ENCODE peak calls at places on chromosomes 12 and 14, in ten cellular contexts. M, L, G, Q, X, K, B, I, U and C are unnamed samples.

GRCh38 chr14:101412741-101413140 is 148.6 kb upstream of the DIO3 start:
- DNase-seq in M (no peak), L (no peak), G (no peak), Q (no peak), X (no peak), K (no peak), B (no peak), I (peak), U (no peak), C (no peak)

GRCh38 chr14:94945615-94946014 is 175.7 kb upstream of the GSC start:
- DNase-seq in M (no peak), L (no peak), G (no peak), Q (no peak), X (no peak), K (no peak), B (no peak), I (no peak), U (no peak), C (no peak)

GRCh38 chr12:754238-754816 is 1.9 kb downstream of the WNK1 start:
- DNase-seq in M (peak), L (no peak), G (no peak), Q (peak), X (peak), K (no peak), B (peak), I (peak), U (peak), C (peak)

GRCh38 chr12:121533391-121534090 is 47.3 kb downstream of the KDM2B start:
- DNase-seq in M (no peak), L (no peak), G (no peak), Q (no peak), X (no peak), K (no peak), B (no peak), I (no peak), U (no peak), C (no peak)

GRCh38 chr12:46659844-46660243 is 166.0 kb downstream of the SLC38A4 start:
- DNase-seq in M (peak), L (no peak), G (no peak), Q (no peak), X (peak), K (no peak), B (no peak), I (no peak), U (no peak), C (no peak)

GRCh38 chr14:49598182-49598478 is 610 bp upstream of the LRR1 start:
- DNase-seq in M (no peak), L (peak), G (no peak), Q (no peak), X (peak), K (no peak), B (no peak), I (no peak), U (no peak), C (no peak)

GRCh38 chr14:75559451-75560187 is 18.8 kb upstream of the FLVCR2 start:
- DNase-seq in M (peak), L (peak), G (no peak), Q (no peak), X (peak), K (no peak), B (no peak), I (peak), U (no peak), C (peak)

GRCh38 chr12:132559652-132560420 is 50.5 kb downstream of the LRCOL1 start:
- DNase-seq in M (peak), L (peak), G (no peak), Q (no peak), X (peak), K (no peak), B (no peak), I (peak), U (peak), C (no peak)

GRCh38 chr14:61103541-61104339 is 122.7 kb downstream of the SLC38A6 start:
- DNase-seq in M (peak), L (no peak), G (no peak), Q (peak), X (peak), K (peak), B (peak), I (peak), U (no peak), C (peak)

GRCh38 chr14:90552465-90553297 is 155.9 kb downstream of the CALM1 start:
- DNase-seq in M (no peak), L (no peak), G (no peak), Q (no peak), X (no peak), K (no peak), B (no peak), I (no peak), U (no peak), C (no peak)

GRCh38 chr12:51976376-51977160 is 25.1 kb downstream of the ACVR1B start:
- DNase-seq in M (peak), L (no peak), G (no peak), Q (no peak), X (peak), K (no peak), B (no peak), I (peak), U (no peak), C (peak)

GRCh38 chr14:79831198-79831890 is 380.0 kb downstream of the DIO2 start:
- DNase-seq in M (peak), L (no peak), G (no peak), Q (no peak), X (no peak), K (no peak), B (peak), I (no peak), U (no peak), C (no peak)

GRCh38 chr12:72271401-72271740 is 799 bp upstream of the TRHDE start:
- DNase-seq in M (peak), L (no peak), G (no peak), Q (no peak), X (no peak), K (peak), B (peak), I (peak), U (no peak), C (no peak)

GRCh38 chr14:22122227-22123187 is 448.9 kb upstream of the OR4E1 start:
- DNase-seq in M (peak), L (no peak), G (no peak), Q (no peak), X (no peak), K (no peak), B (no peak), I (no peak), U (peak), C (no peak)

GRCh38 chr12:92145731-92146496 is at the start of gene BTG1:
- DNase-seq in M (peak), L (peak), G (peak), Q (peak), X (peak), K (peak), B (peak), I (peak), U (peak), C (peak)

GRCh38 chr12:104578453-104578852 is 121.7 kb downstream of the CHST11 start:
- DNase-seq in M (peak), L (no peak), G (no peak), Q (no peak), X (peak), K (no peak), B (no peak), I (peak), U (no peak), C (peak)

GRCh38 chr14:20714593-20715250 is 26.2 kb downstream of the ANG start:
- DNase-seq in M (peak), L (peak), G (no peak), Q (peak), X (peak), K (peak), B (peak), I (no peak), U (no peak), C (peak)

GRCh38 chr12:90858261-90858660 is 96.7 kb downstream of the CCER1 start:
- DNase-seq in M (peak), L (peak), G (no peak), Q (no peak), X (no peak), K (no peak), B (peak), I (peak), U (no peak), C (no peak)

GRCh38 chr12:402127-402456 is 648 bp downstream of the CCDC77 start:
- DNase-seq in M (peak), L (no peak), G (no peak), Q (no peak), X (peak), K (no peak), B (no peak), I (peak), U (peak), C (peak)

GRCh38 chr12:119681139-119681538 is 13.2 kb downstream of the PRKAB1 start:
- DNase-seq in M (no peak), L (no peak), G (no peak), Q (no peak), X (no peak), K (no peak), B (no peak), I (no peak), U (no peak), C (no peak)

GRCh38 chr12:151579-151978 is 62.4 kb downstream of the SLC6A12 start:
- DNase-seq in M (no peak), L (no peak), G (no peak), Q (no peak), X (no peak), K (no peak), B (no peak), I (no peak), U (no peak), C (no peak)

GRCh38 chr12:9741726-9742125 is 8.8 kb upstream of the CLECL1 start:
- DNase-seq in M (no peak), L (peak), G (peak), Q (no peak), X (peak), K (no peak), B (no peak), I (no peak), U (peak), C (no peak)

GRCh38 chr14:71721791-71722190 is 210.4 kb upstream of the RGS6 start:
- DNase-seq in M (no peak), L (no peak), G (no peak), Q (no peak), X (no peak), K (no peak), B (no peak), I (no peak), U (no peak), C (peak)

GRCh38 chr14:47044841-47045240 is 393.3 kb upstream of the RPL10L start:
- DNase-seq in M (peak), L (peak), G (no peak), Q (no peak), X (no peak), K (no peak), B (no peak), I (peak), U (no peak), C (no peak)

GRCh38 chr14:74502236-74503019 is 8.9 kb downstream of the ISCA2 start:
- DNase-seq in M (peak), L (no peak), G (no peak), Q (no peak), X (peak), K (peak), B (no peak), I (peak), U (peak), C (peak)

GRCh38 chr14:65854215-65854614 is 441.7 kb downstream of the FUT8 start:
- DNase-seq in M (no peak), L (peak), G (no peak), Q (no peak), X (no peak), K (peak), B (no peak), I (no peak), U (no peak), C (no peak)
- H3K4me3 ChIP-seq in M (no peak), L (no peak), G (no peak), Q (no peak), X (no peak), K (no peak), B (no peak), I (no peak), U (no peak), C (no peak)

DNA sequence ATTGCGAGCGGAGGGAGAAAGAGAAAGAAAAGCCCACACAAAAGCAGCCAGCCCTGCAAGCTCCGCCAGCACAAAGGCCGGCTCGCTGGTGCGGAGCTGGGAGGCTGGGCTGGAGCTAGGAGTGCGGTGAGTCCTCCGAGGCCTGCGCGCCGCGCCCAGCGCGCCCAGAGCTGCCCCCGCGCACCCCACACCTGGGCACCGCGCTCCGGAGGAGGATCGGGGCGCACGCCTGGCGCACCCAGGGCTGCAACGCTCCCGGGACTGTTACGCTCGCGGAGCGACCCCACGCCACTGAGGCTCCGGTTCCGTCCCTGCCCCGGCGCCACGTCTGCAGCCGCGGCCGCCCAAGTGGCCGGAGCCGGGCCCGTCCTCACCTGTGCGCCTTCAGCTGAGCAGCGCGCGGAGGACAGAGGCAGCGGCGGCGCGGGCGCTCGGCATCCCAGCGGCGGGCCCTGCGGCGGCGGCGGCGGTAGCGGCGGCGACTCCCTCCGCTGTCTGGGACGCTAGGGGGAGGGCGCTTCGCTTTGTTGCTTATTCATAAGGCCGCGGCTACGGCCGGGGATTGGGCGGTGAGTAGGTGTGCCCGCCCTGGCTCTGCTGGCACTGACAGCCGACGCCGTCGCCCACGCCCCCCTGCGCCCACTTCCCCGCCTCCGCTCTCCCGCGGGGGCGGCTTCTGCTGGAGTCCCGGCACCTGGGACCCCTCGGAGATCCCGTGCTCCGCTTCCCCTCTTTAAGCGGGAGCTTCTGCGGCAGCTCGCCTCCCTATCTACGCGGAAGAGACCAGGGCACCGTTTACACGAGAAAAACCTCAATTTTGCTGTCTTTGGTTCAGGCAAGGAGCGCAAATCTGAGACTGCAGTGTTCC is at the start of gene ARMH4:
- DNase-seq in M (peak), L (peak), G (no peak), Q (peak), X (peak), K (peak), B (peak), I (peak), U (peak), C (peak)
- TF ChIP-seq CTCF in M (peak), L (no peak), G (no peak), Q (no peak), X (no peak), K (peak), B (peak), I (no peak), U (peak), C (peak)

GRCh38 chr12:108833355-108833733 is 24.0 kb downstream of the SSH1 start:
- DNase-seq in M (peak), L (no peak), G (no peak), Q (no peak), X (no peak), K (peak), B (peak), I (peak), U (no peak), C (peak)
- H3K4me3 ChIP-seq in M (no peak), L (no peak), G (no peak), Q (no peak), X (no peak), K (no peak), B (peak), I (no peak), U (no peak), C (peak)

GRCh38 chr12:117890137-117890536 is 78.7 kb downstream of the KSR2 start:
- DNase-seq in M (no peak), L (no peak), G (no peak), Q (no peak), X (no peak), K (no peak), B (no peak), I (no peak), U (no peak), C (no peak)
- TF ChIP-seq CTCF in M (no peak), L (no peak), G (peak), Q (no peak), X (peak), K (no peak), B (no peak), I (no peak), U (peak), C (no peak)

GRCh38 chr14:63857467-63858030 is 4.7 kb downstream of the SYNE2 start:
- DNase-seq in M (no peak), L (no peak), G (no peak), Q (no peak), X (no peak), K (no peak), B (no peak), I (peak), U (no peak), C (no peak)

GRCh38 chr14:63855272-63855671 is 2.5 kb downstream of the SYNE2 start:
- DNase-seq in M (no peak), L (no peak), G (no peak), Q (no peak), X (no peak), K (no peak), B (no peak), I (no peak), U (no peak), C (no peak)

GRCh38 chr14:63854330-63854729 is 1.5 kb downstream of the SYNE2 start:
- DNase-seq in M (no peak), L (no peak), G (no peak), Q (no peak), X (no peak), K (no peak), B (no peak), I (no peak), U (no peak), C (no peak)

GRCh38 chr14:63862163-63862562 is 9.4 kb downstream of the SYNE2 start:
- DNase-seq in M (no peak), L (no peak), G (no peak), Q (no peak), X (no peak), K (no peak), B (no peak), I (no peak), U (peak), C (no peak)

DNA sequence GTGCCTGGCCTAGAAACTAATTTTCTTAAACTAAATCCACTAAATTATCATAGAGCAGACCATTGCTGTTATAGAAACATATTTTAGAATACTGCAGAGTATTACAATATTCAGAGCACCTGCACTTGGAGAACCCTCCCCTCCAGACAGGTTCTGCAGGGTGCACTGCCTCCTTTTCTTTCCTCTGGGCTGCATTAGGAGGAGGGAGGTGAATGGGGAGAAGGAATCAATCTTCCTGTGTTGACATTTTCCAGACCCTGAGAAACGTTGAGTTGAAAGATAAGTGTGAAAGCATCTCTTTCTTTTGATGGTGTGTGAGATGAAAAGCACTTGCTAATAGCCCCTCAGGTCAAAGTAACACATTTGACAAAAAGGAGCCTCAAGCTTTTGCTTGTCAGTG is 7.3 kb downstream of the SYNE2 start:
- DNase-seq in M (no peak), L (no peak), G (no peak), Q (no peak), X (no peak), K (no peak), B (no peak), I (no peak), U (no peak), C (no peak)
- H3K4me3 ChIP-seq in M (no peak), L (no peak), G (no peak), Q (no peak), X (no peak), K (no peak), B (no peak), I (no peak), U (peak), C (no peak)